ENCODE peak calls at places on chromosome 20, in six cellular contexts. V is A549, K is endothelial cell of umbilical vein, W is GM12878, M is HepG2, B is K562. N is an unnamed sample.

GRCh38 chr20:48191200-48191599 is 405.9 kb upstream of the SULF2 start:
- DNase-seq in W (no peak), M (no peak), K (no peak), B (no peak), V (no peak), N (no peak)

GRCh38 chr20:8457978-8458377 is 325.9 kb downstream of the PLCB1 start:
- DNase-seq in M (no peak), V (no peak), K (no peak), B (no peak), W (no peak), N (peak)

GRCh38 chr20:5557123-5557522 is 193.1 kb upstream of the SHLD1 start:
- DNase-seq in K (peak), M (peak), B (peak), V (peak), W (peak), N (peak)

GRCh38 chr20:35008411-35009342 is 53.0 kb downstream of the MYH7B start:
- DNase-seq in M (no peak), B (no peak), W (no peak), K (no peak), V (no peak), N (no peak)

GRCh38 chr20:40952231-40952630 is 76.4 kb upstream of the TOP1 start:
- DNase-seq in M (no peak), V (no peak), W (no peak), B (no peak), K (no peak), N (no peak)

GRCh38 chr20:24831232-24831631 is 117.8 kb upstream of the CST7 start:
- DNase-seq in M (no peak), W (no peak), B (no peak), V (no peak), K (no peak), N (no peak)

GRCh38 chr20:18144541-18145099 is 7.0 kb downstream of the KAT14 start:
- DNase-seq in M (peak), B (no peak), W (no peak), V (no peak), K (no peak), N (no peak)

GRCh38 chr20:10074513-10074912 is 39.7 kb downstream of the ANKEF1 start:
- DNase-seq in K (peak), B (no peak), W (no peak), M (peak), V (peak), N (peak)

GRCh38 chr20:41733151-41733550 is 115.0 kb upstream of the CHD6 start:
- DNase-seq in W (no peak), M (no peak), V (no peak), B (no peak), K (no peak), N (peak)

GRCh38 chr20:7399114-7399513 is 541.1 kb downstream of the HAO1 start:
- DNase-seq in B (no peak), K (peak), W (no peak), V (no peak), M (no peak), N (no peak)
- TF ChIP-seq MAX in B (no peak), K (no peak), W (no peak), V (no peak), M (no peak), N (no peak)

DNA sequence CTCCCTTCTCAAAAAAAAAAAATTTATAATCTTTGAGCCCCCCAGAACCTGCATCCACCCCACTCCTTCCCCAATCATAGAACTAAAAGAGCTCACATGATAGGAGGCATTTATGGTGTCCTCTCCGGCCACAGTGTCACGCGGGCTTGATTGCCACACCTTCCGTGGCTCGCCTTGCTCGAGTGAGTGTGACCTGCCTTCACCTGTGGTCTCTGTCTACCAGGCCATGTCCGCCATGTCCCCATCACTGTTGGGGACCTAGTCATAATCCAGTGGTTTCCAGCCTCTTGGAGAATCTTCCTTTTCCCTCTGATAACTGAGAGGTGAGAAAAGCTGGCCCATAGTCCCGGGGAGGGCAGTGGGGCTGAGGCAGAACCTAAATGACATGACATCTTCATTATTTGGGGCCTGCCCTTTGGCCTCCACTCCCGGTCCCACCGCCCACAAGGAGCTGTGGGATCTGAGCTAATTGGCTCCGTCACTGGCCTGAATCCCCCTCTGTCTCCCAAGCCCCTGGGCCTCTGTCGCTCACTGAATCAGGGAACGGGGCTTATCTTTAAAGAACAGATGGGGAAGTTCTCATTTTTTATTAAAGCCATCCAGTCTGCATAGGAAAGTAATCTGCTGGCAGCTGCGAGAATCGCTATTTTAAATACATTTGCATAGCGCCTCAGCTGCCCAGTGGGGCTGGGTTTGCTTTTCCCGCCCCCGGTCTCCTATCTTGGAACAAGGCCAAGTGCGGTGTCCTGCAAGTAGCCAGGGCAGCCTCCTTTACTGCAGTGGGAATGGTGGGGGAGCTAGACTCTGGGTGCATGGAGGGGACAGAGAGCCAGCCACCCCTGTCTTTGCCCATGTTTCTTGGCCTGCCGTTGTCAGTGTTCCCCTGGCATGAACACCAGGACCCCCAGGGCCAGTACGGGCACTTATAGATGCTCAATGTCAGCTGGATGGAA is 197.6 kb upstream of the PMEPA1 start:
- DNase-seq in B (no peak), V (no peak), W (no peak), K (no peak), M (no peak), N (no peak)
- TF ChIP-seq MYC in B (no peak), V (no peak), W (no peak), K (no peak), M (no peak), N (no peak)

DNA sequence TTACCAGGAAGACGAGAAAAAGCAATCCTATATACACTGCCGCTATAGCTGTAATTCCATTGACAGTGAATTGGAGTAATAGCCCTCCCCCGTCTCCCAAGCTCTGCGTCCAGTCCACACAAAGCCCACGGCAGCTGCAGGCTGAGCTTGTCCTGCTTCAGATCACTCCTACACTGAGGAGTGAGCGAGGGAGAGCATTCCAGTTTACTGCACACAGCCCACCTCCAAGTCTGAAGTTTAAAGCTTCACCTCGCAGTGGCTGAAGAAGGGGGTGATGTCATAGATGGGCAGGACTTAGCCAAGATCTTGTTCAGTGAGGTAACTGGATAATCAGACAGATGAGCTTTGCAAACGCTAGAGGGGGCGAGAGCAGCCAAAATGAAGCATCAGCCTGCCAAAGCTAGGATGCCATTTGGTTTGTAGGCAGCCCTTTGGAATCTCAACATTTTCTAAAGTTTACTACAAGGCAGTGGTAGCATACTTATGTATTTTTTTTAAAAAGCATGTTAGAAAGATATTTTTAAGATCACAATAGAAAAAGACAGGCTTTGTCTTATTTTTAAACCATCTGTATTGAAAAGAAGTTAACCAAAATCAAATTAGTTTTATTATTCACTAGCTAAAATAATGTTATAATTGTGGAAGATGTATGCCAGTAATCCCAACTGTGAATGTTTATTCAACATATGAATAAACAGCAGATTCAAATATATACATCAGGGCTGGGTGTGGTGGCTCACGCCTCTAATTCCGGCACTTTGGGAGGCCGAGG is at the start of gene FLRT3:
- DNase-seq in B (no peak), K (peak), M (peak), W (peak), V (peak), N (peak)
- TF ChIP-seq POLR2A in B (no peak), K (no peak), M (peak), W (no peak), V (peak), N (no peak)

GRCh38 chr20:2329286-2329685 is 33.5 kb downstream of the TGM3 start:
- DNase-seq in K (no peak), B (no peak), V (no peak), M (no peak), W (no peak), N (no peak)

GRCh38 chr20:2331901-2332565 is 36.2 kb downstream of the TGM3 start:
- DNase-seq in B (no peak), K (no peak), M (no peak), W (no peak), V (no peak), N (no peak)

GRCh38 chr20:2331092-2331491 is 35.3 kb downstream of the TGM3 start:
- DNase-seq in M (no peak), V (no peak), W (no peak), K (no peak), B (no peak), N (peak)

GRCh38 chr20:2327620-2328555 is 32.1 kb downstream of the TGM3 start:
- DNase-seq in W (no peak), B (no peak), K (no peak), M (no peak), V (no peak), N (no peak)

GRCh38 chr20:2330090-2330695 is 34.4 kb downstream of the TGM3 start:
- DNase-seq in M (no peak), W (no peak), B (no peak), K (no peak), V (no peak), N (peak)
- TF ChIP-seq MAX in M (no peak), W (no peak), B (no peak), K (no peak), V (no peak), N (peak)

GRCh38 chr20:31709939-31710338 is 12.7 kb downstream of the BCL2L1 start:
- DNase-seq in K (no peak), V (no peak), W (no peak), M (peak), B (no peak), N (no peak)
- TF ChIP-seq MYC in K (no peak), V (no peak), W (no peak), M (no peak), B (no peak), N (no peak)

GRCh38 chr20:36491901-36492617 is 49.3 kb upstream of the MYL9 start:
- DNase-seq in B (no peak), M (no peak), V (no peak), K (peak), W (no peak), N (peak)

GRCh38 chr20:36490191-36490590 is 51.1 kb upstream of the MYL9 start:
- DNase-seq in M (no peak), K (no peak), W (no peak), V (no peak), B (no peak), N (peak)

GRCh38 chr20:36496707-36497669 is 44.3 kb upstream of the MYL9 start:
- DNase-seq in B (no peak), W (no peak), V (no peak), K (no peak), M (no peak), N (no peak)

GRCh38 chr20:36493801-36494114 is 47.6 kb upstream of the MYL9 start:
- DNase-seq in K (no peak), V (no peak), M (no peak), W (no peak), B (no peak), N (no peak)

DNA sequence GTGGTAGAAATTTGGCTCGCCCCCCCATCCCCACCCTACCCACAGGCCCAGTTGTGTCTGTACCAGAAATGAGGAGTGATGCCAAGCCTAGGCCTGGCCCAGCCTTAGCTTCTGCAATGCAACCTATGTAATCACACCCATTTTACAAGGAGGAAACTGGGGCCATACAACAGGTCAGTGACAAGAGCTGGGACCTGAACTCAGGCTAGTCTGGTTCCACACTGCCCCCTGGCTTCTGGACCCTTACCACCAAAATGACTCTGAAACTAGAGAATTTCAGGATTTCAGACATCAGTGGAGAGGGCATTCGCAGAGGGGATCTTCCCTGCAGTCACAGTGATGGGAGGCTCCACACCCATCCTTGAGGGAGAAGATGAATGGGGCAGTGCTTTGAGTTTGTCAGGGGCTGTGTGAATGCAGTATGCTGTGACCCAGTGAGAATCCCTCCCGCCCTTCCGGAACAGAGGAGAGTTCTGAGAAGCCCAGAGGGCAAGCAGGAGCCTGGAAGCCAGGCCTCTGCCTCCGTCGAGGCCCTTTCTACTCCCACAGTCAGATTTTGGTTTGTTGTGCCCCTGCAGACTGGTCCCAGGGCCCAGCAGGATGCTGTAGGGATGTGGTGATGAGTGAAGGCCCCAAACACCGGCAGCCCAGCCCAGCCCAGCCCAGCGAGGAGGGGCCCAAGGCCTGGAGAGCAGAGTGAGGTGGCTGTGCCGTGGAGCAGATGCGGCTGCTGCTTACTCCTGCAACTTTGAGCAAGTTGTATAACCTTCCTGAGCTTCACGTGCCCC is 48.1 kb upstream of the MYL9 start:
- DNase-seq in K (peak), V (no peak), W (no peak), B (peak), M (no peak), N (peak)
- TF ChIP-seq POLR2A in K (no peak), V (no peak), W (no peak), B (no peak), M (no peak), N (no peak)